ENCODE peak calls at places on chromosomes 11 and 22, in seven cellular contexts. A, M, I, C, T, E and J are unnamed samples.

GRCh38 chr11:121983901-121984300 is 132.1 kb downstream of the BLID start:
- DNase-seq in A (no peak), M (no peak), I (no peak), C (no peak), T (no peak), E (no peak), J (no peak)

GRCh38 chr22:30564766-30565118 is 9.7 kb downstream of the GAL3ST1 start:
- DNase-seq in A (no peak), M (no peak), I (no peak), C (no peak), T (no peak), E (no peak), J (no peak)

GRCh38 chr11:120324932-120325810 is at the start of gene TLCD5:
- DNase-seq in A (peak), M (peak), I (peak), C (peak), T (peak), E (peak), J (no peak)

GRCh38 chr22:30315962-30316576 is 10.7 kb downstream of the TBC1D10A start:
- DNase-seq in A (no peak), M (no peak), I (no peak), C (no peak), T (no peak), E (no peak), J (no peak)

GRCh38 chr11:125091877-125092664 is 19.4 kb downstream of the TMEM218 start:
- DNase-seq in A (no peak), M (no peak), I (no peak), C (no peak), T (peak), E (peak), J (no peak)

GRCh38 chr11:61273151-61274078 is 21.7 kb downstream of the VWCE start:
- DNase-seq in A (no peak), M (no peak), I (no peak), C (peak), T (no peak), E (no peak), J (no peak)

GRCh38 chr11:117950999-117951961 is 22.1 kb upstream of the TMPRSS13 start:
- DNase-seq in A (no peak), M (no peak), I (no peak), C (no peak), T (no peak), E (peak), J (no peak)

GRCh38 chr11:46009647-46010046 is 87.2 kb downstream of the LARGE2 start:
- DNase-seq in A (no peak), M (no peak), I (no peak), C (no peak), T (no peak), E (no peak), J (no peak)

GRCh38 chr11:114278342-114279065 is 17.7 kb upstream of the NNMT start:
- DNase-seq in A (no peak), M (no peak), I (no peak), C (no peak), T (no peak), E (no peak), J (no peak)

GRCh38 chr11:79363261-79363660 is 77.6 kb downstream of the TENM4 start:
- DNase-seq in A (no peak), M (no peak), I (no peak), C (no peak), T (no peak), E (no peak), J (no peak)

GRCh38 chr11:43903086-43903485 is 22.5 kb downstream of the ALKBH3 start:
- DNase-seq in A (no peak), M (no peak), I (no peak), C (no peak), T (no peak), E (no peak), J (no peak)

GRCh38 chr11:10866893-10867331 is 9.1 kb upstream of the ZBED5 start:
- DNase-seq in A (no peak), M (no peak), I (no peak), C (no peak), T (no peak), E (no peak), J (no peak)

DNA sequence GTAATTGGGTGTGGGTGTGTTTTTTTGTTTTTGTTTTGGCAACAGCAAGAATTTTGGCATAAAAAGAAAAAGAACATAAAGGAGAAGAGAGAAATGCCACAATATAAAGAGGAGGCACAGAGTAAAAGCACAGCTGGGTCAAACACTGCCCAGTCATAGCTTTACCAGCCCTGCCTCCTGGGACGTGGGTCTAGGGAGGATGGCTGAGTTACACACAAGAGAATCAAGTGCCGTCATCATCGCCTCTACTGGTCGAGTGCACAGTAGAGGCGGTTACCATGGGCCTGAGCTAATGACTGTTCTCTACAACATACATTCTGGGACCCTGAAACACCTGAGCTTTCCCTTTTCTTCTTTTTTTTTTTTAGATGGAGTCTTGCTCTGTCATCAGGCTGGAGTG is 87.6 kb upstream of the BID start:
- DNase-seq in A (no peak), M (no peak), I (no peak), C (no peak), T (no peak), E (no peak), J (no peak)
- H3K27ac ChIP-seq in A (no peak), M (no peak), I (peak), C (no peak), T (no peak), E (no peak), J (no peak)

GRCh38 chr22:41367680-41368542 is 13.8 kb upstream of the TEF start:
- DNase-seq in A (no peak), M (peak), I (peak), C (peak), T (peak), E (no peak), J (no peak)
- H3K27ac ChIP-seq in A (peak), M (peak), I (peak), C (peak), T (no peak), E (no peak), J (no peak)

GRCh38 chr11:82796970-82797594 is 63.4 kb upstream of the FAM181B start:
- DNase-seq in A (no peak), M (no peak), I (no peak), C (no peak), T (no peak), E (no peak), J (no peak)
- H3K27ac ChIP-seq in A (no peak), M (no peak), I (no peak), C (no peak), T (no peak), E (no peak), J (no peak)

GRCh38 chr22:23000657-23001439 is 69.5 kb upstream of the GNAZ start:
- DNase-seq in A (no peak), M (no peak), I (no peak), C (no peak), T (no peak), E (no peak), J (no peak)
- H3K27ac ChIP-seq in A (no peak), M (no peak), I (no peak), C (no peak), T (no peak), E (no peak), J (no peak)

DNA sequence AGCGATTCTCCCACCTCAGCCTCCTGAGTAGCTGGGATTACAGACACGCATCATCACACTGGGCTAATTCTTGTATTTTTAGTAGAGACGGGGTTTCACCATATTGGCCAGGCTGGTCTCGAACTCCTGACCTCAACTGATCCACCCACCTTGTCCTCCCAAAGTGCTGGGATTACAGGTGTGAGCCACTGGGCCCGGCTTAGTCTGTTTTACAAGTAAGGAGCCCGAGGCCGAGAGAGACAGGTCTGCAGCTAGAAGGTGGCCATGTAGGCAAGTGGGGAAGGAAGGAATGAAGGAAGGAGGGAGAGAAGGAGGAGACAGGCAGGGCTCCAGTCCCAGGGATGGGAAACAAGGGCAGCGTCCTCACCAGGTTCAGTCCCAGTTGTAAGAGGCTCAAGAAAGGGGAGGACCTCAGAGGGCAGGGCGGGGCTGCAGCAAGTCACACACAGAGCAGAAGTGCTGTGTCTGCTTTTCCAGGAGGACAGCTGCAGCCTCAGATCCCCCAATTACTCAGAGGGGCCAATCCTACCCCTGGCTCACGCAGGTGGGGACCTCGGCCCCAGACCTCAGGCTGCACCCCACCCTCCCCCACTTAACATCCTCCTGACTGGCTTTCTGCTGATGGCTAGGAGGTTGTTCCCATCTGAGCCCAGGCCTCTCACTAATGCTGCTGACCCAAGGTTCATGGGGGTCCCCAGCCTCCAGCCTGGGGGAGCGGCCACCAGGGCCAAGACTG is 53.8 kb upstream of the PRR5 start:
- DNase-seq in A (no peak), M (no peak), I (no peak), C (no peak), T (no peak), E (peak), J (no peak)
- H3K27ac ChIP-seq in A (peak), M (peak), I (peak), C (peak), T (no peak), E (no peak), J (peak)